ENCODE peak calls at places on chromosomes 13 and 19, in nine cellular contexts. One of them, this sample, is unnamed.

GRCh38 chr19:17159466-17160393 is 55.4 kb upstream of the USE1 start:
- DNase-seq in A549: no peak
- DNase-seq in thoracic aorta: no peak
- DNase-seq in stomach: no peak
- DNase-seq in lower leg skin: no peak
- DNase-seq in AG04450: no peak
- DNase-seq in brain microvascular endothelial cell: no peak
- DNase-seq in ovary: no peak
- DNase-seq in fibroblast of lung: peak; percentile 5
- DNase-seq in this sample: peak; percentile 44

GRCh38 chr13:105878119-105878518 is 657.3 kb downstream of the EFNB2 start:
- DNase-seq in A549: no peak
- DNase-seq in thoracic aorta: no peak
- DNase-seq in stomach: no peak
- DNase-seq in lower leg skin: no peak
- DNase-seq in AG04450: no peak
- DNase-seq in brain microvascular endothelial cell: no peak
- DNase-seq in ovary: no peak
- DNase-seq in fibroblast of lung: no peak
- DNase-seq in this sample: no peak

GRCh38 chr19:41309225-41310030 is 544 bp upstream of the CCDC97 start:
- DNase-seq in A549: no peak
- DNase-seq in thoracic aorta: no peak
- DNase-seq in stomach: no peak
- DNase-seq in lower leg skin: no peak
- DNase-seq in AG04450: no peak
- DNase-seq in brain microvascular endothelial cell: no peak
- DNase-seq in ovary: peak; percentile 29
- DNase-seq in fibroblast of lung: peak; percentile 20
- DNase-seq in this sample: peak; percentile 43

GRCh38 chr13:25171517-25172302 is at the start of gene AMER2:
- DNase-seq in A549: no peak
- DNase-seq in thoracic aorta: no peak
- DNase-seq in stomach: no peak
- DNase-seq in lower leg skin: no peak
- DNase-seq in AG04450: no peak
- DNase-seq in brain microvascular endothelial cell: no peak
- DNase-seq in ovary: no peak
- DNase-seq in fibroblast of lung: peak; percentile 12
- DNase-seq in this sample: peak; percentile 22

GRCh38 chr13:22758245-22758644 is 422.5 kb upstream of the SGCG start:
- DNase-seq in A549: no peak
- DNase-seq in thoracic aorta: no peak
- DNase-seq in stomach: no peak
- DNase-seq in lower leg skin: no peak
- DNase-seq in AG04450: no peak
- DNase-seq in brain microvascular endothelial cell: no peak
- DNase-seq in ovary: no peak
- DNase-seq in fibroblast of lung: no peak
- DNase-seq in this sample: no peak

GRCh38 chr13:46899801-46900200 is 2.9 kb upstream of the HTR2A start:
- DNase-seq in A549: no peak
- DNase-seq in thoracic aorta: no peak
- DNase-seq in stomach: no peak
- DNase-seq in lower leg skin: no peak
- DNase-seq in AG04450: no peak
- DNase-seq in brain microvascular endothelial cell: no peak
- DNase-seq in ovary: no peak
- DNase-seq in fibroblast of lung: no peak
- DNase-seq in this sample: no peak

GRCh38 chr19:38912600-38913514 is 871 bp upstream of the CCER2 start:
- DNase-seq in A549: no peak
- DNase-seq in thoracic aorta: no peak
- DNase-seq in stomach: no peak
- DNase-seq in lower leg skin: no peak
- DNase-seq in AG04450: no peak
- DNase-seq in brain microvascular endothelial cell: no peak
- DNase-seq in ovary: no peak
- DNase-seq in fibroblast of lung: no peak
- DNase-seq in this sample: peak; percentile 27

GRCh38 chr13:52395704-52396103 is 10.3 kb downstream of the THSD1 start:
- DNase-seq in A549: no peak
- DNase-seq in thoracic aorta: no peak
- DNase-seq in stomach: no peak
- DNase-seq in lower leg skin: no peak
- DNase-seq in AG04450: no peak
- DNase-seq in brain microvascular endothelial cell: no peak
- DNase-seq in ovary: no peak
- DNase-seq in fibroblast of lung: no peak
- DNase-seq in this sample: no peak

DNA sequence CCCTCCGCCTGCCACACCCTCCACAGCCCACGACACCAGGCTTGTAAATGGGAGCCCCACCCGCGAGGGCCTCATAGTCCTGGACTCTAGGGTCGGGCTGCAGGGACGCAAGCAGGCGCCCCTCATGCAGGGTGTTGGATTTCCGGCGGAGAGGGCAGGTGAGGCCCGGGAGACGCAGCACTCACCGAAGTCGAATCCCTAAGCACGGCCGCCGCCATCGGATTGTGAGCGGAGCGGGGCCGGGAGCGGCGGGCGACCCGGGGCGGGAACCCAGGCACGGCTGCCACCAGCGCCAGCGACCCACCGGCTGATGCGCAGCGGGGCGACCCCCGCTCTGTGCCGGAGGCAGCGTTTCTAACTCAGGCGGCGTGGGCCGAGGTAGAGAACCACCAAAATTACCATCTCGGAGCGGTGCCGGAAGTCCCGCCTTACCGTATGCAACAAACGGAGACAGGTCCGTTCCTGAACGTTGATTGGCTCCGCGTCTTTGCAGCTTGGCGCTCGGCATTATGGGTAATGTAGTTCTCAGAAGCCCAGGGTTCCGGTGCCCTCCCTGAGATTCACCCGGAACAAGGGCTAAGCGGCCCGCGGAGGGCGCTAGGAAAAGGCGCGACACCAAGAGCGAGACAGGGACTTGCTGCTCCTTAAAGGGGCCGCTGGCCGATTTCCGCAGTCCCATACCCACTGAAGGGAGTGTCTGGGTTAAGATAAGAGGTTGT is at the start of gene ZNF416:
- DNase-seq in A549: peak; percentile 99
- DNase-seq in thoracic aorta: peak; percentile 96
- DNase-seq in stomach: peak; percentile 97
- DNase-seq in lower leg skin: peak; percentile 99
- DNase-seq in AG04450: peak; percentile 97
- DNase-seq in brain microvascular endothelial cell: peak; percentile 99
- DNase-seq in ovary: peak; percentile 95
- DNase-seq in fibroblast of lung: peak; percentile 99
- DNase-seq in this sample: peak; percentile 99
- TF ChIP-seq CTCF in A549: no peak
- TF ChIP-seq CTCF in thoracic aorta: no peak
- TF ChIP-seq CTCF in stomach: peak; percentile 29
- TF ChIP-seq CTCF in lower leg skin: no peak
- TF ChIP-seq CTCF in AG04450: peak; percentile 11
- TF ChIP-seq CTCF in brain microvascular endothelial cell: peak; percentile 33
- TF ChIP-seq CTCF in ovary: no peak
- TF ChIP-seq CTCF in fibroblast of lung: peak; percentile 13
- TF ChIP-seq CTCF in this sample: peak; percentile 7

DNA sequence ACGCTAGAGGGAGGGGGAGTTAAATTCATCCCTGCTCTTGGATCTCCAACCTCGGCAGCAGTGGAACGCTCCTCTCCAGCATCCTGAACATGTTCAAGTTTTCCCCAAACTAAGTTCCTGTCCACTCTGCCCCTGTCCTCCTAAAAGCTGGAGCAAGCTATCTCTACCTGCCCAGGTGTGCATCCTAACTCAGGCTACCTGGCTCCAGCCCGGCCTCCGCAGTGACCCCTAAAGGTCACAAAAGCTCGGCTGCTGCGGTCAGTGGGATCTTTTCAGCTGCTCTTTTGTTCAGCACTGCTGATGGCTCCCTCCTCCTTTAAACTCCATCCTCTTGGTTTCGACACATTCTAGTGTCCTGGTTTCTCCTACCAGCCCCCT is 1.4 kb downstream of the DCUN1D2 start:
- DNase-seq in A549: no peak
- DNase-seq in thoracic aorta: no peak
- DNase-seq in stomach: no peak
- DNase-seq in lower leg skin: no peak
- DNase-seq in AG04450: no peak
- DNase-seq in brain microvascular endothelial cell: no peak
- DNase-seq in ovary: no peak
- DNase-seq in fibroblast of lung: peak; percentile 29
- DNase-seq in this sample: no peak
- H3K4me3 ChIP-seq in A549: peak overlapping the region; percentile 89
- H3K4me3 ChIP-seq in thoracic aorta: peak overlapping the region; percentile 93
- H3K4me3 ChIP-seq in stomach: peak overlapping the region; percentile 88
- H3K4me3 ChIP-seq in lower leg skin: no peak overlapping the region
- H3K4me3 ChIP-seq in AG04450: peak overlapping the region; percentile 63
- H3K4me3 ChIP-seq in brain microvascular endothelial cell: peak overlapping the region; percentile 77
- H3K4me3 ChIP-seq in ovary: peak overlapping the region; percentile 76
- H3K4me3 ChIP-seq in fibroblast of lung: peak overlapping the region; percentile 89
- H3K4me3 ChIP-seq in this sample: peak overlapping the region; percentile 67

GRCh38 chr19:24033308-24033961 is 53.6 kb upstream of the ZNF254 start:
- DNase-seq in A549: peak; percentile 96
- DNase-seq in thoracic aorta: peak; percentile 59
- DNase-seq in stomach: peak; percentile 89
- DNase-seq in lower leg skin: peak; percentile 97
- DNase-seq in AG04450: peak; percentile 76
- DNase-seq in brain microvascular endothelial cell: peak; percentile 94
- DNase-seq in ovary: peak; percentile 86
- DNase-seq in fibroblast of lung: peak; percentile 91
- DNase-seq in this sample: peak; percentile 93
- TF ChIP-seq CTCF in A549: peak; percentile 19
- TF ChIP-seq CTCF in thoracic aorta: no peak
- TF ChIP-seq CTCF in stomach: no peak
- TF ChIP-seq CTCF in lower leg skin: no peak
- TF ChIP-seq CTCF in AG04450: peak; percentile 15
- TF ChIP-seq CTCF in brain microvascular endothelial cell: peak; percentile 8
- TF ChIP-seq CTCF in ovary: no peak
- TF ChIP-seq CTCF in fibroblast of lung: no peak
- TF ChIP-seq CTCF in this sample: no peak

GRCh38 chr19:16078759-16079707 is 2.7 kb downstream of the TPM4 start:
- DNase-seq in A549: no peak
- DNase-seq in thoracic aorta: no peak
- DNase-seq in stomach: peak; percentile 70
- DNase-seq in lower leg skin: no peak
- DNase-seq in AG04450: peak; percentile 95
- DNase-seq in brain microvascular endothelial cell: peak; percentile 94
- DNase-seq in ovary: peak; percentile 77
- DNase-seq in fibroblast of lung: peak; percentile 99
- DNase-seq in this sample: peak; percentile 95
- H3K4me3 ChIP-seq in A549: peak overlapping the region; percentile 99
- H3K4me3 ChIP-seq in thoracic aorta: peak overlapping the region; percentile 94
- H3K4me3 ChIP-seq in stomach: peak overlapping the region; percentile 56
- H3K4me3 ChIP-seq in lower leg skin: no peak overlapping the region
- H3K4me3 ChIP-seq in AG04450: peak overlapping the region; percentile 89
- H3K4me3 ChIP-seq in brain microvascular endothelial cell: peak overlapping the region; percentile 92
- H3K4me3 ChIP-seq in ovary: peak overlapping the region; percentile 54
- H3K4me3 ChIP-seq in fibroblast of lung: peak overlapping the region; percentile 98
- H3K4me3 ChIP-seq in this sample: peak overlapping the region; percentile 73

GRCh38 chr13:35712907-35713685 is 236.6 kb upstream of the MAB21L1 start:
- DNase-seq in A549: no peak
- DNase-seq in thoracic aorta: no peak
- DNase-seq in stomach: no peak
- DNase-seq in lower leg skin: no peak
- DNase-seq in AG04450: no peak
- DNase-seq in brain microvascular endothelial cell: peak; percentile 53
- DNase-seq in ovary: no peak
- DNase-seq in fibroblast of lung: peak; percentile 43
- DNase-seq in this sample: no peak
- TF ChIP-seq CTCF in A549: no peak
- TF ChIP-seq CTCF in thoracic aorta: no peak
- TF ChIP-seq CTCF in stomach: no peak
- TF ChIP-seq CTCF in lower leg skin: no peak
- TF ChIP-seq CTCF in AG04450: no peak
- TF ChIP-seq CTCF in brain microvascular endothelial cell: no peak
- TF ChIP-seq CTCF in ovary: no peak
- TF ChIP-seq CTCF in fibroblast of lung: no peak
- TF ChIP-seq CTCF in this sample: no peak

GRCh38 chr13:26742691-26743358 is 17.8 kb downstream of the GPR12 start:
- DNase-seq in A549: no peak
- DNase-seq in thoracic aorta: no peak
- DNase-seq in stomach: no peak
- DNase-seq in lower leg skin: no peak
- DNase-seq in AG04450: no peak
- DNase-seq in brain microvascular endothelial cell: no peak
- DNase-seq in ovary: no peak
- DNase-seq in fibroblast of lung: no peak
- DNase-seq in this sample: no peak
- H3K4me3 ChIP-seq in A549: no peak overlapping the region
- H3K4me3 ChIP-seq in thoracic aorta: no peak overlapping the region
- H3K4me3 ChIP-seq in stomach: no peak overlapping the region
- H3K4me3 ChIP-seq in lower leg skin: no peak overlapping the region
- H3K4me3 ChIP-seq in AG04450: no peak overlapping the region
- H3K4me3 ChIP-seq in brain microvascular endothelial cell: no peak overlapping the region
- H3K4me3 ChIP-seq in ovary: no peak overlapping the region
- H3K4me3 ChIP-seq in fibroblast of lung: no peak overlapping the region
- H3K4me3 ChIP-seq in this sample: no peak overlapping the region

GRCh38 chr19:24159707-24160106 is 72.7 kb downstream of the ZNF254 start:
- DNase-seq in A549: no peak
- DNase-seq in thoracic aorta: no peak
- DNase-seq in stomach: no peak
- DNase-seq in lower leg skin: no peak
- DNase-seq in AG04450: no peak
- DNase-seq in brain microvascular endothelial cell: no peak
- DNase-seq in ovary: no peak
- DNase-seq in fibroblast of lung: peak; percentile 3
- DNase-seq in this sample: peak; percentile 0
- TF ChIP-seq CTCF in A549: no peak
- TF ChIP-seq CTCF in thoracic aorta: no peak
- TF ChIP-seq CTCF in stomach: no peak
- TF ChIP-seq CTCF in lower leg skin: no peak
- TF ChIP-seq CTCF in AG04450: peak; percentile 43
- TF ChIP-seq CTCF in brain microvascular endothelial cell: peak; percentile 62
- TF ChIP-seq CTCF in ovary: no peak
- TF ChIP-seq CTCF in fibroblast of lung: peak; percentile 35
- TF ChIP-seq CTCF in this sample: peak; percentile 4

GRCh38 chr19:2055871-2056809 is 5.1 kb upstream of the MKNK2 start:
- DNase-seq in A549: no peak
- DNase-seq in thoracic aorta: no peak
- DNase-seq in stomach: no peak
- DNase-seq in lower leg skin: peak; percentile 93
- DNase-seq in AG04450: no peak
- DNase-seq in brain microvascular endothelial cell: no peak
- DNase-seq in ovary: peak; percentile 85
- DNase-seq in fibroblast of lung: peak; percentile 87
- DNase-seq in this sample: peak; percentile 70
- H3K4me3 ChIP-seq in A549: peak overlapping the region; percentile 48
- H3K4me3 ChIP-seq in thoracic aorta: peak overlapping the region; percentile 53
- H3K4me3 ChIP-seq in stomach: peak overlapping the region; percentile 12
- H3K4me3 ChIP-seq in lower leg skin: no peak overlapping the region
- H3K4me3 ChIP-seq in AG04450: peak overlapping the region; percentile 31
- H3K4me3 ChIP-seq in brain microvascular endothelial cell: peak overlapping the region; percentile 26
- H3K4me3 ChIP-seq in ovary: peak overlapping the region; percentile 54
- H3K4me3 ChIP-seq in fibroblast of lung: peak overlapping the region; percentile 42
- H3K4me3 ChIP-seq in this sample: peak overlapping the region; percentile 56